ENCODE peak calls at places on chromosomes 2 and 18, in six cellular contexts. One of them, this sample, is unnamed.

GRCh38 chr2:162123806-162124758 is 28.0 kb downstream of the GCG start:
- DNase-seq in A172: peak
- DNase-seq in stimulated activated CD4-positive, alpha-beta T cell treated with anti-CD3 and anti-CD28 coated beads, Interleukin-2, amount 100 ng/mL, for 4 hours: no peak
- DNase-seq in stimulated activated CD8-positive, alpha-beta memory T cell treated with anti-CD3 and anti-CD28 coated beads, Interleukin-4, amount 100 ng/mL, for 4 hours: no peak
- DNase-seq in activated T-helper 1 cell treated with Interleukin-2 at 50 U/mL for 16 hours: no peak
- DNase-seq in KBM-7: peak
- DNase-seq in this sample: peak

GRCh38 chr2:119996148-119996547 is 16.7 kb upstream of the EPB41L5 start:
- DNase-seq in A172: no peak
- DNase-seq in stimulated activated CD4-positive, alpha-beta T cell treated with anti-CD3 and anti-CD28 coated beads, Interleukin-2, amount 100 ng/mL, for 4 hours: no peak
- DNase-seq in stimulated activated CD8-positive, alpha-beta memory T cell treated with anti-CD3 and anti-CD28 coated beads, Interleukin-4, amount 100 ng/mL, for 4 hours: no peak
- DNase-seq in activated T-helper 1 cell treated with Interleukin-2 at 50 U/mL for 16 hours: no peak
- DNase-seq in KBM-7: no peak
- DNase-seq in this sample: no peak

GRCh38 chr18:13615432-13615861 is 110.9 kb downstream of the FAM210A start:
- DNase-seq in A172: peak
- DNase-seq in stimulated activated CD4-positive, alpha-beta T cell treated with anti-CD3 and anti-CD28 coated beads, Interleukin-2, amount 100 ng/mL, for 4 hours: no peak
- DNase-seq in stimulated activated CD8-positive, alpha-beta memory T cell treated with anti-CD3 and anti-CD28 coated beads, Interleukin-4, amount 100 ng/mL, for 4 hours: no peak
- DNase-seq in activated T-helper 1 cell treated with Interleukin-2 at 50 U/mL for 16 hours: no peak
- DNase-seq in KBM-7: no peak
- DNase-seq in this sample: peak

GRCh38 chr2:18630101-18630500 is 40.7 kb upstream of the NT5C1B start:
- DNase-seq in A172: peak
- DNase-seq in stimulated activated CD4-positive, alpha-beta T cell treated with anti-CD3 and anti-CD28 coated beads, Interleukin-2, amount 100 ng/mL, for 4 hours: no peak
- DNase-seq in stimulated activated CD8-positive, alpha-beta memory T cell treated with anti-CD3 and anti-CD28 coated beads, Interleukin-4, amount 100 ng/mL, for 4 hours: no peak
- DNase-seq in activated T-helper 1 cell treated with Interleukin-2 at 50 U/mL for 16 hours: no peak
- DNase-seq in KBM-7: no peak
- DNase-seq in this sample: no peak

GRCh38 chr2:11080253-11081115 is 74.8 kb upstream of the SLC66A3 start:
- DNase-seq in A172: no peak
- DNase-seq in stimulated activated CD4-positive, alpha-beta T cell treated with anti-CD3 and anti-CD28 coated beads, Interleukin-2, amount 100 ng/mL, for 4 hours: no peak
- DNase-seq in stimulated activated CD8-positive, alpha-beta memory T cell treated with anti-CD3 and anti-CD28 coated beads, Interleukin-4, amount 100 ng/mL, for 4 hours: no peak
- DNase-seq in activated T-helper 1 cell treated with Interleukin-2 at 50 U/mL for 16 hours: no peak
- DNase-seq in KBM-7: no peak
- DNase-seq in this sample: no peak

GRCh38 chr2:85648619-85649018 is 19.4 kb downstream of the SFTPB start:
- DNase-seq in A172: peak
- DNase-seq in stimulated activated CD4-positive, alpha-beta T cell treated with anti-CD3 and anti-CD28 coated beads, Interleukin-2, amount 100 ng/mL, for 4 hours: no peak
- DNase-seq in stimulated activated CD8-positive, alpha-beta memory T cell treated with anti-CD3 and anti-CD28 coated beads, Interleukin-4, amount 100 ng/mL, for 4 hours: no peak
- DNase-seq in activated T-helper 1 cell treated with Interleukin-2 at 50 U/mL for 16 hours: no peak
- DNase-seq in KBM-7: peak
- DNase-seq in this sample: peak

GRCh38 chr2:206082298-206082843 is 3.6 kb downstream of the INO80D start:
- DNase-seq in A172: no peak
- DNase-seq in stimulated activated CD4-positive, alpha-beta T cell treated with anti-CD3 and anti-CD28 coated beads, Interleukin-2, amount 100 ng/mL, for 4 hours: no peak
- DNase-seq in stimulated activated CD8-positive, alpha-beta memory T cell treated with anti-CD3 and anti-CD28 coated beads, Interleukin-4, amount 100 ng/mL, for 4 hours: no peak
- DNase-seq in activated T-helper 1 cell treated with Interleukin-2 at 50 U/mL for 16 hours: no peak
- DNase-seq in KBM-7: no peak
- DNase-seq in this sample: peak

GRCh38 chr2:36797324-36798070 is 101.0 kb downstream of the VIT start:
- DNase-seq in A172: no peak
- DNase-seq in stimulated activated CD4-positive, alpha-beta T cell treated with anti-CD3 and anti-CD28 coated beads, Interleukin-2, amount 100 ng/mL, for 4 hours: no peak
- DNase-seq in stimulated activated CD8-positive, alpha-beta memory T cell treated with anti-CD3 and anti-CD28 coated beads, Interleukin-4, amount 100 ng/mL, for 4 hours: no peak
- DNase-seq in activated T-helper 1 cell treated with Interleukin-2 at 50 U/mL for 16 hours: no peak
- DNase-seq in KBM-7: no peak
- DNase-seq in this sample: no peak

GRCh38 chr2:28582595-28582994 is 86.7 kb downstream of the PLB1 start:
- DNase-seq in A172: no peak
- DNase-seq in stimulated activated CD4-positive, alpha-beta T cell treated with anti-CD3 and anti-CD28 coated beads, Interleukin-2, amount 100 ng/mL, for 4 hours: no peak
- DNase-seq in stimulated activated CD8-positive, alpha-beta memory T cell treated with anti-CD3 and anti-CD28 coated beads, Interleukin-4, amount 100 ng/mL, for 4 hours: no peak
- DNase-seq in activated T-helper 1 cell treated with Interleukin-2 at 50 U/mL for 16 hours: no peak
- DNase-seq in KBM-7: no peak
- DNase-seq in this sample: no peak

GRCh38 chr18:46754188-46754587 is 2.7 kb downstream of the ST8SIA5 start:
- DNase-seq in A172: no peak
- DNase-seq in stimulated activated CD4-positive, alpha-beta T cell treated with anti-CD3 and anti-CD28 coated beads, Interleukin-2, amount 100 ng/mL, for 4 hours: no peak
- DNase-seq in stimulated activated CD8-positive, alpha-beta memory T cell treated with anti-CD3 and anti-CD28 coated beads, Interleukin-4, amount 100 ng/mL, for 4 hours: no peak
- DNase-seq in activated T-helper 1 cell treated with Interleukin-2 at 50 U/mL for 16 hours: no peak
- DNase-seq in KBM-7: no peak
- DNase-seq in this sample: no peak